ENCODE peak calls at places on chromosome 22, in nine cellular contexts. H, L, B, I, R, J, Z, G and Q are unnamed samples.

GRCh38 chr22:27124336-27125023 is 467.1 kb downstream of the MIAT start:
- DNase-seq in B (no peak), I (no peak), J (no peak), Z (no peak), R (no peak), L (no peak), G (no peak), H (no peak), Q (no peak)

GRCh38 chr22:47409501-47410275 is 647.2 kb downstream of the TBC1D22A start:
- DNase-seq in G (no peak), B (no peak), Z (no peak), R (no peak), H (no peak), I (no peak), J (no peak), L (no peak), Q (no peak)

GRCh38 chr22:28873183-28873964 is 10.0 kb upstream of the ZNRF3 start:
- DNase-seq in H (no peak), Z (no peak), B (no peak), I (no peak), L (no peak), R (no peak), G (no peak), J (no peak), Q (no peak)

GRCh38 chr22:24156146-24156914 is 25.0 kb upstream of the SUSD2 start:
- DNase-seq in I (peak; percentile 17), J (peak; percentile 65), H (no peak), L (peak; percentile 78), Z (peak; percentile 68), B (peak; percentile 56), R (peak; percentile 83), G (peak; percentile 35), Q (peak; percentile 16)

GRCh38 chr22:39820266-39820665 is 73.3 kb downstream of the ENTHD1 start:
- DNase-seq in G (no peak), Z (no peak), I (no peak), B (no peak), L (no peak), R (no peak), J (peak; percentile 81), H (no peak), Q (no peak)

GRCh38 chr22:17218341-17218740 is 894 bp downstream of the ADA2 start:
- DNase-seq in B (no peak), H (no peak), R (no peak), I (no peak), Z (no peak), J (no peak), L (no peak), G (no peak), Q (no peak)

GRCh38 chr22:38137876-38138687 is 27.6 kb upstream of the BAIAP2L2 start:
- DNase-seq in H (no peak), B (no peak), R (no peak), J (no peak), Z (no peak), G (no peak), I (no peak), L (no peak), Q (no peak)

GRCh38 chr22:43818981-43819690 is 7.0 kb upstream of the EFCAB6 start:
- DNase-seq in B (no peak), J (no peak), R (no peak), I (no peak), H (no peak), Z (no peak), L (no peak), G (no peak), Q (no peak)

GRCh38 chr22:29511126-29511854 is 31.3 kb downstream of the NEFH start:
- DNase-seq in L (no peak), H (no peak), J (no peak), G (no peak), Z (no peak), B (no peak), I (no peak), R (no peak), Q (no peak)